ENCODE peak calls at places on chromosomes 4 and X, in seven cellular contexts. N is pancreas, J is cardiac muscle cell, O is HCT116, L is K562, I is heart right ventricle, A is HepG2. V is an unnamed sample.

GRCh38 chr4:87118826-87119225 is 101.6 kb downstream of the KLHL8 start:
- DNase-seq in I (no peak), O (no peak), J (peak; percentile 37), A (no peak), N (no peak), L (no peak), V (no peak)

GRCh38 chr4:127249066-127249766 is 383.5 kb upstream of the INTU start:
- DNase-seq in A (no peak), N (no peak), J (peak; percentile 61), L (no peak), O (no peak), I (no peak), V (no peak)

GRCh38 chrX:107731831-107732502 is 43.6 kb downstream of the TSC22D3 start:
- DNase-seq in I (peak; percentile 90), N (peak; percentile 94), O (peak; percentile 42), J (peak; percentile 97), L (peak; percentile 73), A (no peak), V (peak; percentile 94)

GRCh38 chr4:112109455-112110425 is 35.5 kb upstream of the FAM241A start:
- DNase-seq in J (peak; percentile 53), A (peak; percentile 20), N (no peak), L (no peak), O (no peak), I (no peak), V (no peak)

GRCh38 chr4:168162604-168163003 is 70.3 kb downstream of the ANXA10 start:
- DNase-seq in A (no peak), L (no peak), N (peak; percentile 25), J (peak; percentile 61), O (no peak), I (no peak), V (no peak)

GRCh38 chr4:109078724-109079123 is 223.7 kb downstream of the COL25A1 start:
- DNase-seq in L (no peak), I (no peak), N (no peak), A (no peak), J (peak; percentile 85), O (no peak), V (no peak)

GRCh38 chrX:130028196-130028595 is 45.8 kb downstream of the BCORL1 start:
- DNase-seq in O (peak; percentile 3), J (peak; percentile 51), I (peak; percentile 12), A (no peak), L (peak; percentile 52), N (peak; percentile 48), V (peak; percentile 44)

GRCh38 chr4:67393699-67394281 is 151.5 kb downstream of the CENPC start:
- DNase-seq in A (peak; percentile 15), L (peak; percentile 23), N (no peak), O (peak; percentile 29), I (no peak), J (peak; percentile 65), V (no peak)

GRCh38 chr4:82403725-82404124 is 26.5 kb downstream of the HNRNPDL start:
- DNase-seq in A (no peak), I (no peak), L (no peak), J (peak; percentile 43), O (no peak), N (no peak), V (no peak)

GRCh38 chrX:10741003-10741402 is 120.6 kb upstream of the MID1 start:
- DNase-seq in N (no peak), I (no peak), O (no peak), J (no peak), L (no peak), A (no peak), V (no peak)

DNA sequence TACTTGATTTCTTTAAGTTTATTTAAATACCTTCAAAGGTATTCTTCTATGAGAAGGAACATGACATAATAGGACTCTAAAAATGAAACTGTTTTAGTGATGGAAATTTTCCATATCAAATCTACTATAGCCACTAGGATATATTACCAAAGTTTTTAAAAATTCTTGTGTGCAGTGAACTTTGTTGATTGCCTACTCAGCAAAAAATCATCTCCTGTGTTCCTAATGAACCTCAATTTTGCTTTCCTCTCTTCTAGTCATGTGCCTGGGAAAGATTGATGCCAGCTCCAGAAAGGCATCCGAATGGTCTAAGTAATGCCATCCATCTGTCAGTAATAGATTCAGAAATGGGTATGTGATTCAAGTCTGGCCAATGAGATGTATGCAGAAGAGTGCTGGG is 111.1 kb downstream of the ANXA3 start:
- DNase-seq in O (no peak), J (no peak), I (no peak), N (no peak), L (no peak), A (no peak), V (no peak)
- H3K27ac ChIP-seq in O (no peak overlapping the region), J (no peak overlapping the region), I (peak overlapping the region; percentile 63), N (no peak overlapping the region), L (no peak overlapping the region), A (no peak overlapping the region), V (peak overlapping the region; percentile 54)

DNA sequence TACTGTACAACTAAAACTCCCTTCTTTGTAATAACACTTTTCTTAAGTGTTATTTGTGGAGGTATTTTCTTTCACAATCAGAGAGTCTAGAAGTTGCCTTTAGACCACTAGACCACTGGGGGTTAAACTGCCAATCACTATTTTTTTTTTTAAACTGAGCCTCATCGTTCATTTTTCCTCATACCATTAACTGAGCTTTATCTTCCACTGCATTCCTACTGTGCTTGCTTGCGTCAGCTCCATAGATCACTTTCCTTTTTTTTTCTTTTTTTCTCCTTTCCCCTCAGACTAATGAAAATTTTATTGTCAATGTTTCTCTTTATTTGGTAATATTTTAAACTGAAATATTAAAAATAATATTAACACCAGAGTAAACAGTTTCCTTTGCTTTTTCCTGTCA is 310.6 kb downstream of the PDHA2 start:
- DNase-seq in O (no peak), L (no peak), A (no peak), J (peak; percentile 81), I (no peak), N (no peak), V (no peak)
- H3K27ac ChIP-seq in O (no peak overlapping the region), L (no peak overlapping the region), A (no peak overlapping the region), J (no peak overlapping the region), I (no peak overlapping the region), N (no peak overlapping the region), V (no peak overlapping the region)

GRCh38 chr4:139452000-139452399 is 1.9 kb upstream of the RAB33B start:
- DNase-seq in L (no peak), O (no peak), A (no peak), N (no peak), I (no peak), J (no peak), V (no peak)
- H3K27ac ChIP-seq in L (peak overlapping the region; percentile 88), O (peak overlapping the region; percentile 93), A (peak overlapping the region; percentile 97), N (peak overlapping the region; percentile 93), I (no peak overlapping the region), J (peak overlapping the region; percentile 95), V (no peak overlapping the region)

GRCh38 chr4:118969359-118969758 is 80.7 kb downstream of the SYNPO2 start:
- DNase-seq in A (peak; percentile 11), O (peak; percentile 32), J (peak; percentile 80), N (peak; percentile 36), I (peak; percentile 63), L (no peak), V (peak; percentile 72)

GRCh38 chr4:118964891-118965411 is 76.3 kb downstream of the SYNPO2 start:
- DNase-seq in N (no peak), A (no peak), O (no peak), I (no peak), J (peak; percentile 93), L (no peak), V (no peak)

GRCh38 chr4:118968006-118968405 is 79.4 kb downstream of the SYNPO2 start:
- DNase-seq in I (peak; percentile 58), N (peak; percentile 12), L (no peak), O (no peak), A (no peak), J (peak; percentile 95), V (peak; percentile 70)

GRCh38 chr4:118968813-118969212 is 80.2 kb downstream of the SYNPO2 start:
- DNase-seq in L (no peak), I (no peak), N (no peak), J (no peak), A (no peak), O (no peak), V (no peak)

GRCh38 chr4:118967393-118967792 is 78.7 kb downstream of the SYNPO2 start:
- DNase-seq in L (no peak), A (no peak), O (no peak), N (no peak), J (peak; percentile 90), I (no peak), V (no peak)
- H3K27ac ChIP-seq in L (no peak overlapping the region), A (no peak overlapping the region), O (no peak overlapping the region), N (no peak overlapping the region), J (peak overlapping the region; percentile 84), I (peak overlapping the region; percentile 78), V (peak overlapping the region; percentile 95)

GRCh38 chr4:147834480-147834879 is 102.6 kb downstream of the ARHGAP10 start:
- DNase-seq in J (no peak), A (no peak), N (no peak), I (no peak), L (no peak), O (no peak), V (no peak)
- H3K27ac ChIP-seq in J (no peak overlapping the region), A (no peak overlapping the region), N (no peak overlapping the region), I (no peak overlapping the region), L (no peak overlapping the region), O (no peak overlapping the region), V (peak overlapping the region; percentile 84)

GRCh38 chrX:68683580-68683979 is 36.1 kb downstream of the STARD8 start:
- DNase-seq in I (no peak), N (no peak), J (no peak), A (no peak), L (no peak), O (no peak), V (no peak)

GRCh38 chrX:68684919-68685304 is 37.4 kb downstream of the STARD8 start:
- DNase-seq in A (no peak), L (no peak), N (no peak), J (no peak), I (no peak), O (no peak), V (no peak)

GRCh38 chrX:68684291-68684918 is 36.9 kb downstream of the STARD8 start:
- DNase-seq in J (peak; percentile 37), N (no peak), I (peak; percentile 73), O (no peak), A (no peak), L (peak; percentile 23), V (peak; percentile 75)

GRCh38 chrX:68682790-68683189 is 35.3 kb downstream of the STARD8 start:
- DNase-seq in L (no peak), J (no peak), O (no peak), A (no peak), I (no peak), N (no peak), V (no peak)

GRCh38 chrX:68681443-68681941 is 34.0 kb downstream of the STARD8 start:
- DNase-seq in N (no peak), I (no peak), O (no peak), J (peak; percentile 85), L (no peak), A (no peak), V (no peak)
- H3K27ac ChIP-seq in N (no peak overlapping the region), I (peak overlapping the region; percentile 34), O (no peak overlapping the region), J (no peak overlapping the region), L (no peak overlapping the region), A (no peak overlapping the region), V (no peak overlapping the region)

GRCh38 chr4:1842993-1843448 is 12.9 kb downstream of the LETM1 start:
- DNase-seq in I (no peak), O (no peak), A (no peak), L (peak; percentile 8), N (no peak), J (peak; percentile 85), V (no peak)
- H3K27ac ChIP-seq in I (peak overlapping the region; percentile 68), O (no peak overlapping the region), A (no peak overlapping the region), L (no peak overlapping the region), N (no peak overlapping the region), J (no peak overlapping the region), V (no peak overlapping the region)

V was measured in psoas muscle.